ENCODE peak calls at places on chromosomes 3 and 15, in five cellular contexts. Q is cardiac muscle cell; X is CD8-positive, alpha-beta T cell; Z is bronchial epithelial cell; I is left ventricle myocardium inferior. L is an unnamed sample.
A peak's percentile ranks its signal among the peaks of the same experiment; 100 is the strongest.

GRCh38 chr3:168539909-168540308 is 444.2 kb upstream of the GOLIM4 start:
- DNase-seq in Q (no peak), X (no peak), Z (peak; percentile 39), I (no peak), L (no peak)

GRCh38 chr15:69533504-69533903 is 80.9 kb downstream of the RPLP1 start:
- DNase-seq in Q (no peak), X (no peak), Z (no peak), I (no peak), L (no peak)

GRCh38 chr15:77104155-77104554 is 33.2 kb upstream of the TSPAN3 start:
- DNase-seq in Q (peak; percentile 58), X (no peak), Z (no peak), I (peak; percentile 45), L (no peak)

GRCh38 chr3:30458376-30458775 is 148.0 kb upstream of the TGFBR2 start:
- DNase-seq in Q (peak; percentile 41), X (no peak), Z (no peak), I (no peak), L (no peak)

GRCh38 chr15:73881539-73882320 is 8.4 kb downstream of the TBC1D21 start:
- DNase-seq in Q (no peak), X (no peak), Z (no peak), I (no peak), L (peak; percentile 50)

GRCh38 chr15:46111730-46112129 is 476.9 kb downstream of the SQOR start:
- DNase-seq in Q (no peak), X (no peak), Z (no peak), I (no peak), L (no peak)

GRCh38 chr3:36904641-36905040 is 40.2 kb downstream of the TRANK1 start:
- DNase-seq in Q (peak; percentile 44), X (no peak), Z (peak; percentile 10), I (no peak), L (no peak)

GRCh38 chr15:32636908-32637567 is 4.5 kb upstream of the SCG5 start:
- DNase-seq in Q (no peak), X (no peak), Z (no peak), I (no peak), L (no peak)

GRCh38 chr3:133208184-133208583 is 170.0 kb downstream of the TMEM108 start:
- DNase-seq in Q (no peak), X (no peak), Z (peak; percentile 8), I (no peak), L (no peak)

GRCh38 chr3:184459355-184459754 is 79.5 kb downstream of the CHRD start:
- DNase-seq in Q (peak; percentile 59), X (no peak), Z (peak; percentile 80), I (no peak), L (no peak)

GRCh38 chr15:76196949-76197315 is 114.3 kb downstream of the ETFA start:
- DNase-seq in Q (no peak), X (no peak), Z (no peak), I (peak; percentile 40), L (no peak)

GRCh38 chr3:34969513-34969912 is 669.8 kb upstream of the ARPP21 start:
- DNase-seq in Q (no peak), X (no peak), Z (peak; percentile 6), I (no peak), L (no peak)

GRCh38 chr3:120348065-120348980 is 831 bp downstream of the LRRC58 start:
- DNase-seq in Q (no peak), X (no peak), Z (peak; percentile 12), I (no peak), L (no peak)

GRCh38 chr15:45704329-45705249 is 69.8 kb downstream of the SQOR start:
- DNase-seq in Q (peak; percentile 49), X (no peak), Z (peak; percentile 50), I (no peak), L (no peak)

DNA sequence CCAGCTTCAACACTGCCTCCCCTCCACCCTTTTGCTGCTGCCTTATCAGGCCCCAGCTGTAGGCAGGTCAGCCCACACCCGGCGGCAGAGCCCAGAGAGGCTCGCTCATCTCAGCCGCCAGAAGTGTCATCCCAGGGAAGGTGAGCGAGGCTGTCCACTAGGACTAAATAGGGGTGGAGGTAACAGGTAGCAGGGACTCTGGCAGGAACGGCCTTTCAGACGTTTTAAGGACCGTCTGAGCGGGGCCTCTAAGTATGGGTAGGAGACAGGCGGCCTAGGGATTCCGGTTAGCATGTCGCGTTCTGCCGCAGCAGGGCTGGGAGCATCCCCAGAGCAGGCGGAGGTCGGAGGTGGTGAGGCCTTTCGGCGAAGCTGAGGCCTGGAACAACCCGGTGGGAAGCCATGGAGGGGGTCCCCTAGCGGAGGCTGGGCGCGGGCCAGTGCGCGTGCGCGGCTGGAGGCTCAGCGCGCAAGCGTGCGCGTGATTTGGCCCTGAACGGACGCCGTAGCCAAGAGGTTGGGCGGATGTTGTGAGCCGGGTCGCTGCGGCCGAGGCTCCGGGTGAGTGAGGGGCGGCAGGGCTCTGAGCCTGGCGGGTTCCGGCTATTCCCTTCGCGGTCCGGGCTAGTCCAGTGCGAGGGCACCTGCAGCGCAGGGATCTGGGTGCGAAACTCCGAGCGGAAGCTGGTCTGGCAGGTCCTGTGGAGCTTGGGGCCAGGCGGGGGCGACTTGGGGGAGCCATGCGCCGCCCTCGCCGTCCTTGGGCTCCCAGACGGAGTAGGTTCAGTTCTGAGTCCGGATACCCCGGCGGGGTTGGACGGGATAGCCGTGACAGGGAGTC is at the start of the genes MST1 and RNF123:
- DNase-seq in Q (peak; percentile 93), X (peak; percentile 81), Z (peak; percentile 72), I (peak; percentile 92), L (peak; percentile 89)
- TF ChIP-seq CTCF in Q (peak; percentile 39), X (no peak), Z (peak; percentile 51), I (peak; percentile 53), L (no peak)

GRCh38 chr3:58237940-58238681 is 519 bp downstream of the ABHD6 start:
- DNase-seq in Q (no peak), X (no peak), Z (no peak), I (peak; percentile 58), L (peak; percentile 82)

GRCh38 chr3:58238830-58239229 is 1.2 kb downstream of the ABHD6 start:
- DNase-seq in Q (no peak), X (no peak), Z (no peak), I (no peak), L (no peak)

GRCh38 chr3:58236527-58237237 is 910 bp upstream of the ABHD6 start:
- DNase-seq in Q (no peak), X (no peak), Z (no peak), I (no peak), L (no peak)

GRCh38 chr3:58235970-58236369 is 1.6 kb upstream of the ABHD6 start:
- DNase-seq in Q (no peak), X (no peak), Z (no peak), I (no peak), L (no peak)

GRCh38 chr3:58237238-58237939 is at the start of gene ABHD6:
- DNase-seq in Q (peak; percentile 76), X (peak; percentile 76), Z (no peak), I (peak; percentile 77), L (peak; percentile 87)
- TF ChIP-seq CTCF in Q (peak; percentile 27), X (no peak), Z (peak; percentile 23), I (peak; percentile 35), L (no peak)

DNA sequence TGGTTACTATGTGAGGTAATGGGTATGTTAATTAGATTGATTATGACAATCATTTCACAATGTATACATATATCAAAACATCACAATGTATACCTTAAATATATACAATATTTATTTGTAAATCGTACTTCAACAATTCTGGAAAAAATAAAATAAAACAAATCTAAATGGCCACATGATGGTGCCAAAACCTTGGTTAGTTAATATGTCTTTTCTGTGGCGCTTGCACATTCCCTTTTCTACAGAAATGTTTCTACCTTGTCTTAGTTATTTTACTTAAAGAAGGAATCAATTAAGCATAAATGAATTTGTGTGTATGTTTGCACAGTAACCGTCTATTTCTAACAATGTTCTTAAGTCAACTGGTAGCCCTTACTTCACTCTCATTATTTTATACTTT is 53.4 kb downstream of the OXSM start:
- DNase-seq in Q (peak; percentile 19), X (no peak), Z (peak; percentile 23), I (no peak), L (no peak)
- TF ChIP-seq CTCF in Q (no peak), X (no peak), Z (no peak), I (peak; percentile 30), L (no peak)

DNA sequence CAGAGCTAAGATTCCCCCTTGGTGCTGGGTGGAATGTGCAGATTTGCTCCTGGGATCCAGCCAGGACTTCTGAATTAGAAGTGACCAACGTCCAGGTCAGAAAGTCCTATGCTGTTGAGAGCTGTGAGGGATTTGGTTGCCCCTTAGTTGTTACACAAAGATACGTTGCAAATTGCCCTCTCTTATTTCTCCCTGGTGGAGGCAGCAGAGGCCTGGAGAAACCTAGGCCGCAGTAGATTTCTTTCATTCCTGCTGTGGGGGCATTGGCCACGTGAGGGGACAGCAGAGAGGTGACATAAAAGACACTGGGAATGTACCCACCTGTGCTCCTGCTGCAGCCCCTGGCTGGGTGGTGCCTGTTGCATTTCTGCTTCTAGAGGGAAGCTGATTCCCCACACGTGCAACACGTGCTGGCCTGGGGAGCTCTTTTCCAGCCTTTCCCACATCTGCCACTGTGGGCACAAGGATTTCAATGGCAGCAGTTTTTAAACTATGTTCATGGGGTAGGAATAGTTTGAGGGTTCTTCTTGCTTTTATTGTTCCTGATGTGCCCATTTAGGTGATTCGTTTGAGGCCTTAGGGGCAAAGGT is 65.7 kb downstream of the SYNM start:
- DNase-seq in Q (no peak), X (no peak), Z (no peak), I (no peak), L (no peak)
- TF ChIP-seq CTCF in Q (no peak), X (no peak), Z (no peak), I (peak; percentile 51), L (no peak)

GRCh38 chr15:34101366-34102174 is at the start of the genes EMC7 and PGBD4:
- DNase-seq in Q (peak; percentile 100), X (peak; percentile 98), Z (peak; percentile 98), I (peak; percentile 99), L (peak; percentile 99)
- TF ChIP-seq CTCF in Q (no peak), X (no peak), Z (no peak), I (no peak), L (no peak)

L was measured in coronary artery.